ENCODE peak calls at places on chromosomes 4 and X, in six cellular contexts. Q is Karpas-422, U is tibial nerve, Y is IMR-90, R is GM23248, V is fibroblast of lung. B is an unnamed sample.

GRCh38 chrX:39309721-39310152 is 508.5 kb downstream of the MID1IP1 start:
- DNase-seq in Q (no peak), U (peak; percentile 12), Y (no peak), R (no peak), V (peak; percentile 68), B (no peak)

GRCh38 chrX:104803219-104803618 is 237.2 kb downstream of the IL1RAPL2 start:
- DNase-seq in Q (no peak), U (no peak), Y (no peak), R (no peak), V (no peak), B (no peak)

GRCh38 chr4:2587215-2587823 is 50.9 kb downstream of the FAM193A start:
- DNase-seq in Q (no peak), U (no peak), Y (peak; percentile 32), R (peak; percentile 23), V (no peak), B (no peak)

GRCh38 chr4:122716825-122717448 is 15.6 kb upstream of the BBS12 start:
- DNase-seq in Q (peak; percentile 86), U (peak; percentile 77), Y (peak; percentile 63), R (peak; percentile 74), V (peak; percentile 57), B (peak; percentile 58)

GRCh38 chr4:5888222-5888701 is 4.6 kb downstream of the CRMP1 start:
- DNase-seq in Q (no peak), U (no peak), Y (no peak), R (no peak), V (peak; percentile 32), B (no peak)

GRCh38 chrX:69152398-69152797 is 12.9 kb downstream of the PJA1 start:
- DNase-seq in Q (no peak), U (peak; percentile 23), Y (no peak), R (peak; percentile 43), V (no peak), B (no peak)

GRCh38 chrX:118961866-118962560 is 12.4 kb upstream of the LONRF3 start:
- DNase-seq in Q (no peak), U (no peak), Y (no peak), R (no peak), V (no peak), B (no peak)

GRCh38 chrX:55486736-55487135 is 2.9 kb downstream of the USP51 start:
- DNase-seq in Q (no peak), U (no peak), Y (no peak), R (peak; percentile 44), V (peak; percentile 31), B (no peak)

GRCh38 chr4:106315476-106315967 is 487 bp downstream of the TBCK start:
- DNase-seq in Q (peak; percentile 75), U (no peak), Y (peak; percentile 34), R (peak; percentile 86), V (peak; percentile 47), B (no peak)

GRCh38 chr4:119825696-119826095 is 197.1 kb upstream of the PDE5A start:
- DNase-seq in Q (no peak), U (no peak), Y (peak; percentile 16), R (no peak), V (peak; percentile 24), B (no peak)

GRCh38 chr4:55635760-55636621 is at the start of gene NMU:
- DNase-seq in Q (no peak), U (no peak), Y (no peak), R (peak; percentile 45), V (peak; percentile 29), B (no peak)

GRCh38 chr4:157978680-157979361 is 194.0 kb downstream of the GASK1B start:
- DNase-seq in Q (peak; percentile 89), U (peak; percentile 62), Y (peak; percentile 64), R (peak; percentile 66), V (peak; percentile 68), B (no peak)

GRCh38 chrX:79138658-79139241 is 5.7 kb upstream of the GPR174 start:
- DNase-seq in Q (peak; percentile 77), U (no peak), Y (no peak), R (no peak), V (no peak), B (no peak)

GRCh38 chr4:147820975-147821374 is 89.1 kb downstream of the ARHGAP10 start:
- DNase-seq in Q (no peak), U (no peak), Y (no peak), R (no peak), V (no peak), B (no peak)

GRCh38 chrX:17291141-17291900 is 83.7 kb upstream of the NHS start:
- DNase-seq in Q (no peak), U (no peak), Y (no peak), R (no peak), V (peak; percentile 6), B (no peak)

GRCh38 chr4:38876636-38877035 is 9.0 kb downstream of the FAM114A1 start:
- DNase-seq in Q (peak; percentile 20), U (no peak), Y (no peak), R (no peak), V (no peak), B (no peak)

GRCh38 chr4:1170805-1171305 is 1.5 kb downstream of the SPON2 start:
- DNase-seq in Q (no peak), U (no peak), Y (no peak), R (no peak), V (no peak), B (no peak)

GRCh38 chrX:66030505-66031317 is 9.2 kb downstream of the VSIG4 start:
- DNase-seq in Q (peak; percentile 64), U (no peak), Y (peak; percentile 7), R (peak; percentile 46), V (no peak), B (no peak)

GRCh38 chr4:76267811-76268210 is 16.3 kb downstream of the FAM47E start:
- DNase-seq in Q (no peak), U (no peak), Y (no peak), R (no peak), V (no peak), B (no peak)

GRCh38 chr4:182642831-182643230 is 274.4 kb downstream of the DCTD start:
- DNase-seq in Q (no peak), U (no peak), Y (peak; percentile 66), R (peak; percentile 32), V (peak; percentile 44), B (no peak)

GRCh38 chr4:176009254-176009653 is 56.4 kb upstream of the WDR17 start:
- DNase-seq in Q (no peak), U (no peak), Y (no peak), R (no peak), V (no peak), B (no peak)

GRCh38 chr4:176013466-176014247 is 52.0 kb upstream of the WDR17 start:
- DNase-seq in Q (no peak), U (no peak), Y (no peak), R (no peak), V (no peak), B (no peak)

GRCh38 chr4:176014583-176015108 is 51.0 kb upstream of the WDR17 start:
- DNase-seq in Q (no peak), U (no peak), Y (no peak), R (no peak), V (no peak), B (no peak)

GRCh38 chr4:176005766-176006165 is 59.9 kb upstream of the WDR17 start:
- DNase-seq in Q (no peak), U (no peak), Y (no peak), R (no peak), V (no peak), B (no peak)

DNA sequence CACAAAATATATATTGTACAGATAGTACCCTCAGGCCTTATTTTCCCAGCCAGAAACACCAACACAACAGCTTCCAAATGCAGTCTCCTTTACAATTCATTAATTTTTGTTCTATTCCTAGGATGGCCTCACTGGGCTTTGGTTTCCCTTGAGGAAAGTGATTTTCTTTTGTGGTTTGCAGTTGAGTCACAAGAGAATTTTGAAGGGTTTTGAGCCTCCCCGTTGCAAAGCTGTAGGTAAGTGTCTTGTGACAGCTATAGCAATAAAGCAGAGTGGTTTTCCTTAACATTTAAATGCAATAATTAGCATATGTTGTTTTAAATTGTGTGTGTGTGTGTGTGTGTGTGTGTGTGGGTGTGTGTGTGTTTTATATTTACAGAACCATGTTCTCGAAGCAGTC is 54.1 kb upstream of the WDR17 start:
- DNase-seq in Q (no peak), U (no peak), Y (no peak), R (no peak), V (peak; percentile 56), B (no peak)
- H3K4me3 ChIP-seq in Q (no peak overlapping the region), U (no peak overlapping the region), Y (no peak overlapping the region), R (no peak overlapping the region), V (no peak overlapping the region), B (no peak overlapping the region)

GRCh38 chr4:19721587-19721986 is 530.1 kb upstream of the SLIT2 start:
- DNase-seq in Q (no peak), U (no peak), Y (no peak), R (no peak), V (no peak), B (no peak)
- H3K27ac ChIP-seq in Q (no peak overlapping the region), U (no peak overlapping the region), Y (no peak overlapping the region), R (no peak overlapping the region), V (no peak overlapping the region), B (no peak overlapping the region)

GRCh38 chrX:130330706-130331105 is 9.0 kb upstream of the SLC25A14 start:
- DNase-seq in Q (peak; percentile 83), U (no peak), Y (peak; percentile 40), R (peak; percentile 51), V (peak; percentile 47), B (no peak)

DNA sequence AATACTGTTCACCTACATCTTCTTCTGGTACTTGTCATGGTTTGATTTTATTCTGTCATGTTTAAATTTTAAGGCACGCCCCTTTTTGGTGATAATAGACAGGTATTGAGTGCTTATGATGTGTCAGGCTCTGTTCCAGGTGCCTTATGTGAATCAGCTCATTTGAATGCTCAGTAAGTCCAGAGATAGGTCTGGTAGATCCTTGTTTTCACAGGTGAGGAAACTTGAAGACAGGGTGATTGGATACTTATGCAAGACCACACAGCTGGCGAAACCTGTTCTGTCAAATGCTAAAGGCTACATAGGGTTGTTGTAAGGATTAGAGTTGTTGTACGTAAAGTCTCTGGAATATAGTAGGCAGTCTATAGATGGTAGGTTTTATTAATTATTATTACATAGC is 9.6 kb upstream of the SLC25A14 start:
- DNase-seq in Q (no peak), U (no peak), Y (no peak), R (no peak), V (no peak), B (no peak)
- H3K4me3 ChIP-seq in Q (no peak overlapping the region), U (no peak overlapping the region), Y (no peak overlapping the region), R (no peak overlapping the region), V (no peak overlapping the region), B (no peak overlapping the region)

GRCh38 chr4:16596267-16596666 is 302.2 kb downstream of the LDB2 start:
- DNase-seq in Q (no peak), U (no peak), Y (no peak), R (no peak), V (no peak), B (no peak)

GRCh38 chr4:16588651-16589050 is 309.8 kb downstream of the LDB2 start:
- DNase-seq in Q (no peak), U (no peak), Y (no peak), R (no peak), V (no peak), B (no peak)

GRCh38 chr4:16588170-16588569 is 310.3 kb downstream of the LDB2 start:
- DNase-seq in Q (no peak), U (no peak), Y (no peak), R (no peak), V (no peak), B (no peak)

GRCh38 chr4:16591867-16592266 is 306.6 kb downstream of the LDB2 start:
- DNase-seq in Q (no peak), U (peak; percentile 57), Y (no peak), R (no peak), V (no peak), B (no peak)

DNA sequence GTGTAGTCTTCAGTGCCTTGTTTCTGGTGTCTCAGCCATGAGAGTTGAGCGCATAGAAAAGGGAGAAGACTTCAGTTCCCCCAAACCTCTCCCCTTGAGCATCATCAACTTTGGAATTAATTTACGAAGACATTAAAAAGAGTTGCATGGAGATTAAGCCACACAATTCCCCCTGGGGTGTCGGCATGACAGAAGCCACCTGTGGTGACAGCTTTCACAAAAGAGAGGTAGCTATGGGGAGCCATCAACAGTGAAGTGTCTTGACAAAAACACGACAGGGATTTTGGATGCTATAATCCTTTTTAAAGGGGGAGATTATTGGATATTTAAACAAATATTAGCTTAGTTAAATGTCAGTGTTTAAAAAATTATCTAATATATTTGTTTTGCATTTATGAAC is 307.7 kb downstream of the LDB2 start:
- DNase-seq in Q (no peak), U (no peak), Y (no peak), R (no peak), V (no peak), B (no peak)
- H3K27ac ChIP-seq in Q (no peak overlapping the region), U (no peak overlapping the region), Y (no peak overlapping the region), R (no peak overlapping the region), V (no peak overlapping the region), B (no peak overlapping the region)